ENCODE peak calls at places on chromosomes 6 and 20, in five cellular contexts. B is HT1080; R is brain microvascular endothelial cell; F is CD8-positive, alpha-beta memory T cell; A is T-helper 17 cell. L is an unnamed sample.

GRCh38 chr6:138428943-138429616 is 25.1 kb downstream of the HEBP2 start:
- DNase-seq in A (no peak), F (peak), B (peak), R (peak), L (peak)

GRCh38 chr6:20915150-20915549 is 380.9 kb downstream of the CDKAL1 start:
- DNase-seq in B (no peak), A (no peak), F (no peak), R (no peak), L (no peak)

GRCh38 chr6:22129751-22130150 is 167.1 kb downstream of the PRL start:
- DNase-seq in R (no peak), A (no peak), F (no peak), B (no peak), L (no peak)

GRCh38 chr20:2142649-2143048 is 41.0 kb downstream of the STK35 start:
- DNase-seq in B (no peak), A (no peak), R (no peak), F (no peak), L (no peak)

GRCh38 chr6:73207221-73207837 is 18.0 kb downstream of the KHDC1L start:
- DNase-seq in R (no peak), F (no peak), B (no peak), A (no peak), L (peak)

GRCh38 chr6:81865712-81866111 is 113.2 kb upstream of the TENT5A start:
- DNase-seq in F (no peak), A (no peak), R (peak), B (peak), L (no peak)

GRCh38 chr20:33654680-33655161 is 7.4 kb upstream of the C20orf144 start:
- DNase-seq in F (no peak), A (no peak), B (no peak), R (no peak), L (no peak)

GRCh38 chr6:39909701-39910100 is 24.6 kb downstream of the MOCS1 start:
- DNase-seq in A (no peak), R (no peak), F (no peak), B (no peak), L (no peak)

GRCh38 chr20:14633507-14633906 is 296.1 kb upstream of the FLRT3 start:
- DNase-seq in F (no peak), A (no peak), B (peak), R (no peak), L (no peak)

GRCh38 chr6:137798846-137799245 is 68.2 kb upstream of the TNFAIP3 start:
- DNase-seq in B (no peak), F (no peak), R (no peak), A (no peak), L (no peak)

GRCh38 chr6:151313060-151313459 is 73.3 kb downstream of the AKAP12 start:
- DNase-seq in R (no peak), A (no peak), B (no peak), F (no peak), L (no peak)

GRCh38 chr20:56875052-56875663 is 246.1 kb downstream of the TFAP2C start:
- DNase-seq in F (no peak), R (peak), B (peak), A (no peak), L (peak)

GRCh38 chr6:150881911-150882481 is 16.5 kb downstream of the MTHFD1L start:
- DNase-seq in F (no peak), B (peak), A (no peak), R (peak), L (peak)

GRCh38 chr20:47620808-47621805 is 119.4 kb downstream of the NCOA3 start:
- DNase-seq in B (peak), F (peak), R (peak), A (no peak), L (peak)

GRCh38 chr6:108260126-108260808 is 573 bp downstream of the SNX3 start:
- DNase-seq in A (no peak), F (peak), B (peak), R (peak), L (no peak)

GRCh38 chr6:97586344-97586743 is 303.3 kb upstream of the MMS22L start:
- DNase-seq in A (no peak), R (peak), B (peak), F (no peak), L (peak)

GRCh38 chr20:63681609-63682142 is 14.8 kb upstream of the TNFRSF6B start:
- DNase-seq in R (no peak), A (no peak), B (no peak), F (no peak), L (no peak)

GRCh38 chr6:71127374-71127773 is 161.2 kb upstream of the OGFRL1 start:
- DNase-seq in A (no peak), B (no peak), F (no peak), R (no peak), L (no peak)

GRCh38 chr6:109783245-109783990 is 92.3 kb downstream of the FIG4 start:
- DNase-seq in R (no peak), B (peak), A (no peak), F (no peak), L (no peak)

GRCh38 chr6:52635049-52635577 is 35.8 kb upstream of the TMEM14A start:
- DNase-seq in F (no peak), R (no peak), A (no peak), B (no peak), L (no peak)

GRCh38 chr6:11163932-11164331 is 52.4 kb upstream of the ERVFRD-1 start:
- DNase-seq in B (no peak), R (no peak), F (no peak), A (no peak), L (no peak)

GRCh38 chr20:19761853-19762252 is 3.8 kb downstream of the RIN2 start:
- DNase-seq in R (no peak), A (no peak), B (no peak), F (no peak), L (no peak)

GRCh38 chr6:141451508-141452353 is 681.0 kb upstream of the GJE1 start:
- DNase-seq in A (no peak), F (no peak), B (peak), R (peak), L (peak)

GRCh38 chr6:159214281-159214680 is 45.1 kb downstream of the FNDC1 start:
- DNase-seq in F (no peak), R (no peak), B (no peak), A (no peak), L (no peak)

GRCh38 chr20:57655812-57656161 is 35.6 kb upstream of the ZBP1 start:
- DNase-seq in B (no peak), A (no peak), R (no peak), F (no peak), L (no peak)

GRCh38 chr6:157161912-157162311 is 161.4 kb downstream of the TMEM242 start:
- DNase-seq in A (no peak), B (no peak), F (no peak), R (no peak), L (no peak)

L was measured in foreskin keratinocyte.